ENCODE peak calls at places on chromosomes 4 and X, in six cellular contexts. A, U, Q, B, G and O are unnamed samples.

GRCh38 chr4:26081795-26082498 is 167.9 kb downstream of the SMIM20 start:
- DNase-seq in B (no peak), U (no peak), Q (no peak), G (no peak), A (peak), O (peak)

GRCh38 chr4:108006361-108006760 is 16.7 kb downstream of the HADH start:
- DNase-seq in Q (no peak), B (no peak), U (no peak), A (no peak), G (no peak), O (no peak)

GRCh38 chrX:37380920-37381319 is 31.8 kb downstream of the PRRG1 start:
- DNase-seq in B (no peak), U (no peak), Q (no peak), G (no peak), A (peak), O (peak)

GRCh38 chrX:154401045-154401799 is 3.0 kb downstream of the RPL10 start:
- DNase-seq in Q (peak), A (peak), U (no peak), G (no peak), B (no peak), O (peak)

GRCh38 chr4:82898322-82899243 is 2.0 kb upstream of the THAP9 start:
- DNase-seq in B (no peak), U (no peak), G (peak), A (peak), Q (no peak), O (peak)

GRCh38 chr4:109574443-109574850 is 14.4 kb downstream of the MCUB start:
- DNase-seq in U (no peak), Q (no peak), G (no peak), B (no peak), A (peak), O (no peak)

GRCh38 chr4:141643557-141643956 is 7.2 kb downstream of the IL15 start:
- DNase-seq in A (peak), G (no peak), U (no peak), Q (no peak), B (no peak), O (peak)

GRCh38 chrX:39480966-39481365 is 616.8 kb downstream of the BCOR start:
- DNase-seq in G (no peak), A (no peak), B (no peak), Q (no peak), U (no peak), O (no peak)

GRCh38 chr4:189837462-189837861 is 103.2 kb upstream of the FRG1 start:
- DNase-seq in U (no peak), G (no peak), Q (no peak), B (no peak), A (no peak), O (no peak)

GRCh38 chrX:24294619-24295018 is 19.2 kb downstream of the SUPT20HL2 start:
- DNase-seq in A (no peak), B (peak), Q (no peak), U (peak), G (no peak), O (peak)

GRCh38 chrX:107537815-107538214 is 88.4 kb downstream of the FRMPD3 start:
- DNase-seq in Q (peak), G (no peak), A (peak), U (no peak), B (peak), O (peak)

GRCh38 chr4:159227984-159228383 is 125.1 kb downstream of the RAPGEF2 start:
- DNase-seq in B (no peak), G (peak), A (peak), Q (peak), U (peak), O (peak)
- TF ChIP-seq CTCF in B (no peak), G (no peak), A (no peak), Q (no peak), U (peak), O (no peak)

GRCh38 chr4:104747635-104748034 is 252.9 kb upstream of the CXXC4 start:
- DNase-seq in Q (no peak), B (no peak), U (no peak), G (no peak), A (peak), O (no peak)
- TF ChIP-seq CTCF in Q (no peak), B (no peak), U (no peak), G (no peak), A (no peak), O (no peak)

GRCh38 chr4:38605181-38605764 is 58.7 kb upstream of the KLF3 start:
- DNase-seq in B (no peak), A (no peak), Q (no peak), G (no peak), U (no peak), O (no peak)
- TF ChIP-seq CTCF in B (no peak), A (no peak), Q (no peak), G (no peak), U (no peak), O (no peak)

GRCh38 chr4:16721618-16722291 is 176.7 kb downstream of the LDB2 start:
- DNase-seq in Q (peak), B (no peak), U (no peak), A (peak), G (no peak), O (peak)
- TF ChIP-seq CTCF in Q (no peak), B (no peak), U (no peak), A (no peak), G (no peak), O (no peak)

GRCh38 chr4:33722800-33723511 is 2521.4 kb downstream of the ARAP2 start:
- DNase-seq in G (no peak), Q (no peak), A (peak), U (no peak), B (no peak), O (peak)
- TF ChIP-seq CTCF in G (no peak), Q (no peak), A (no peak), U (no peak), B (no peak), O (peak)

DNA sequence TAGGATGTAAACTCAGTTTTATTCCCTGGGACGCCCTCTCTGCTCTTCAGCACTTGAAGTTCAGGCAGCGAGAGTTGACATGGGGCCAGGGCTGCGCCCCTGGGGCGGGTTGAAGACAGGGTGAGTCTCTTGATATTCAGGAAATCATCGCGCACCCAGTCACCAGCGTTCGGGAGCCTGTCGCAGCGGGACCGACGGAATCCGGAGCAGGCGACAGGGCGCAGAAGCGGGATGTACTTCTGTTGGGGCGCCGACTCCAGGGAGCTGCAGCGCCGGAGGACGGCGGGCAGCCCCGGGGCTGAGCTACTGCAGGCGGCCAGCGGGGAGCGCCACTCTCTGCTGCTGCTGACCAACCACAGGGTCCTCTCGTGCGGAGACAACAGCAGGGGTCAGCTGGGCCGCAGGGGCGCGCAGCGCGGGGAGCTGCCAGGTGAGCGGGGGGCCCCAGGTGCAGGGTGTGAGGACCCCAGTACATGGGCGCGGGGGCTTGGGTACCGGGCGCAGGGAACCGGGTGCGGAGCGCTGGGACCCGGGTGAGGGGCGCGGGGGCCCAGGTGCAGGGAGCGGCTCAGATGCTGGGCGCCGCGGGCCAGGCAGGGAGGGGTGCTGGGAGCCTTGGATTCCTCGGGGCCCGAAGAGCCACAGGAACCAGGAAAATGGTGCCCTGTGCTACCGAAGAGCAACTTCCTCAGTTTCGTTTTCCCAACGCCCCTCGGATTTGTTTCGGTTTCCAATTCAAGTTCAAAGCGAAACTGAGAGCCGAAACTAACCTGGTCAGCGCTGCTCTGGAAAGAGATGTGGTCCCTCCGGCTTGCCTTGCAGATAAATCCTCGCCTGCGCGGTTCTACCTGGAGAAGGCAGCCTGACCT is at the start of gene HERC6:
- DNase-seq in G (peak), A (peak), Q (peak), U (peak), B (peak), O (peak)
- TF ChIP-seq CTCF in G (no peak), A (peak), Q (peak), U (peak), B (peak), O (peak)

GRCh38 chr4:14977836-14978235 is 24.4 kb upstream of the CPEB2 start:
- DNase-seq in G (no peak), B (no peak), A (no peak), Q (no peak), U (no peak), O (no peak)
- TF ChIP-seq CTCF in G (no peak), B (no peak), A (no peak), Q (no peak), U (no peak), O (no peak)